ENCODE peak calls at places on chromosomes 1 and 21, in eight cellular contexts. One of them, this sample, is unnamed.

GRCh38 chr1:205922314-205922713 is 20.9 kb downstream of the SLC26A9 start:
- DNase-seq in AG09309: no peak
- DNase-seq in cerebellar cortex: no peak
- DNase-seq in LoVo: no peak
- DNase-seq in GM23248: no peak
- DNase-seq in activated CD4-positive, CD25-positive, alpha-beta regulatory T cell treated with anti-CD3 and anti-CD28 coated beads, Interleukin-2, amount 50 U/mL, for 72 hours: no peak
- DNase-seq in NCI-H510A treated with DMSO at 0.1 percent for 48 hours: no peak
- DNase-seq in mucosa of descending colon: no peak
- DNase-seq in this sample: no peak

GRCh38 chr1:153608742-153609584 is 4.0 kb downstream of the S100A16 start:
- DNase-seq in AG09309: peak; percentile 69
- DNase-seq in cerebellar cortex: no peak
- DNase-seq in LoVo: peak; percentile 68
- DNase-seq in GM23248: peak; percentile 95
- DNase-seq in activated CD4-positive, CD25-positive, alpha-beta regulatory T cell treated with anti-CD3 and anti-CD28 coated beads, Interleukin-2, amount 50 U/mL, for 72 hours: no peak
- DNase-seq in NCI-H510A treated with DMSO at 0.1 percent for 48 hours: no peak
- DNase-seq in mucosa of descending colon: peak; percentile 93
- DNase-seq in this sample: peak; percentile 94

GRCh38 chr1:235821361-235821981 is 45.2 kb downstream of the LYST start:
- DNase-seq in AG09309: peak; percentile 73
- DNase-seq in cerebellar cortex: no peak
- DNase-seq in LoVo: no peak
- DNase-seq in GM23248: peak; percentile 77
- DNase-seq in activated CD4-positive, CD25-positive, alpha-beta regulatory T cell treated with anti-CD3 and anti-CD28 coated beads, Interleukin-2, amount 50 U/mL, for 72 hours: no peak
- DNase-seq in NCI-H510A treated with DMSO at 0.1 percent for 48 hours: no peak
- DNase-seq in mucosa of descending colon: no peak
- DNase-seq in this sample: peak; percentile 27

GRCh38 chr1:187001198-187001904 is 172.6 kb downstream of the PLA2G4A start:
- DNase-seq in AG09309: peak; percentile 69
- DNase-seq in cerebellar cortex: no peak
- DNase-seq in LoVo: no peak
- DNase-seq in GM23248: peak; percentile 92
- DNase-seq in activated CD4-positive, CD25-positive, alpha-beta regulatory T cell treated with anti-CD3 and anti-CD28 coated beads, Interleukin-2, amount 50 U/mL, for 72 hours: no peak
- DNase-seq in NCI-H510A treated with DMSO at 0.1 percent for 48 hours: no peak
- DNase-seq in mucosa of descending colon: no peak
- DNase-seq in this sample: no peak

GRCh38 chr1:35885961-35886558 is 3.1 kb downstream of the AGO1 start:
- DNase-seq in AG09309: no peak
- DNase-seq in cerebellar cortex: peak; percentile 15
- DNase-seq in LoVo: no peak
- DNase-seq in GM23248: no peak
- DNase-seq in activated CD4-positive, CD25-positive, alpha-beta regulatory T cell treated with anti-CD3 and anti-CD28 coated beads, Interleukin-2, amount 50 U/mL, for 72 hours: no peak
- DNase-seq in NCI-H510A treated with DMSO at 0.1 percent for 48 hours: peak; percentile 33
- DNase-seq in mucosa of descending colon: no peak
- DNase-seq in this sample: no peak

GRCh38 chr21:34874689-34875513 is 174.2 kb downstream of the RUNX1 start:
- DNase-seq in AG09309: no peak
- DNase-seq in cerebellar cortex: no peak
- DNase-seq in LoVo: no peak
- DNase-seq in GM23248: peak; percentile 49
- DNase-seq in activated CD4-positive, CD25-positive, alpha-beta regulatory T cell treated with anti-CD3 and anti-CD28 coated beads, Interleukin-2, amount 50 U/mL, for 72 hours: no peak
- DNase-seq in NCI-H510A treated with DMSO at 0.1 percent for 48 hours: no peak
- DNase-seq in mucosa of descending colon: no peak
- DNase-seq in this sample: no peak

GRCh38 chr1:119648620-119649004 is 546 bp upstream of the ZNF697 start:
- DNase-seq in AG09309: no peak
- DNase-seq in cerebellar cortex: no peak
- DNase-seq in LoVo: no peak
- DNase-seq in GM23248: no peak
- DNase-seq in activated CD4-positive, CD25-positive, alpha-beta regulatory T cell treated with anti-CD3 and anti-CD28 coated beads, Interleukin-2, amount 50 U/mL, for 72 hours: no peak
- DNase-seq in NCI-H510A treated with DMSO at 0.1 percent for 48 hours: no peak
- DNase-seq in mucosa of descending colon: no peak
- DNase-seq in this sample: peak; percentile 27

GRCh38 chr1:22122273-22123070 is 20.4 kb downstream of the WNT4 start:
- DNase-seq in AG09309: no peak
- DNase-seq in cerebellar cortex: no peak
- DNase-seq in LoVo: no peak
- DNase-seq in GM23248: no peak
- DNase-seq in activated CD4-positive, CD25-positive, alpha-beta regulatory T cell treated with anti-CD3 and anti-CD28 coated beads, Interleukin-2, amount 50 U/mL, for 72 hours: no peak
- DNase-seq in NCI-H510A treated with DMSO at 0.1 percent for 48 hours: no peak
- DNase-seq in mucosa of descending colon: no peak
- DNase-seq in this sample: no peak

GRCh38 chr1:25697426-25698220 is 81.0 kb downstream of the MAN1C1 start:
- DNase-seq in AG09309: no peak
- DNase-seq in cerebellar cortex: no peak
- DNase-seq in LoVo: no peak
- DNase-seq in GM23248: no peak
- DNase-seq in activated CD4-positive, CD25-positive, alpha-beta regulatory T cell treated with anti-CD3 and anti-CD28 coated beads, Interleukin-2, amount 50 U/mL, for 72 hours: no peak
- DNase-seq in NCI-H510A treated with DMSO at 0.1 percent for 48 hours: no peak
- DNase-seq in mucosa of descending colon: no peak
- DNase-seq in this sample: no peak

GRCh38 chr1:176208034-176208433 is 948 bp upstream of the COP1 start:
- DNase-seq in AG09309: no peak
- DNase-seq in cerebellar cortex: no peak
- DNase-seq in LoVo: no peak
- DNase-seq in GM23248: no peak
- DNase-seq in activated CD4-positive, CD25-positive, alpha-beta regulatory T cell treated with anti-CD3 and anti-CD28 coated beads, Interleukin-2, amount 50 U/mL, for 72 hours: peak; percentile 32
- DNase-seq in NCI-H510A treated with DMSO at 0.1 percent for 48 hours: no peak
- DNase-seq in mucosa of descending colon: peak; percentile 37
- DNase-seq in this sample: no peak

GRCh38 chr1:208280184-208280583 is 36.0 kb upstream of the PLXNA2 start:
- DNase-seq in AG09309: no peak
- DNase-seq in cerebellar cortex: peak; percentile 93
- DNase-seq in LoVo: no peak
- DNase-seq in GM23248: no peak
- DNase-seq in activated CD4-positive, CD25-positive, alpha-beta regulatory T cell treated with anti-CD3 and anti-CD28 coated beads, Interleukin-2, amount 50 U/mL, for 72 hours: no peak
- DNase-seq in NCI-H510A treated with DMSO at 0.1 percent for 48 hours: no peak
- DNase-seq in mucosa of descending colon: no peak
- DNase-seq in this sample: no peak

GRCh38 chr1:214808845-214809460 is 206.0 kb downstream of the CENPF start:
- DNase-seq in AG09309: no peak
- DNase-seq in cerebellar cortex: no peak
- DNase-seq in LoVo: peak; percentile 6
- DNase-seq in GM23248: peak; percentile 64
- DNase-seq in activated CD4-positive, CD25-positive, alpha-beta regulatory T cell treated with anti-CD3 and anti-CD28 coated beads, Interleukin-2, amount 50 U/mL, for 72 hours: no peak
- DNase-seq in NCI-H510A treated with DMSO at 0.1 percent for 48 hours: no peak
- DNase-seq in mucosa of descending colon: no peak
- DNase-seq in this sample: no peak

GRCh38 chr1:51491166-51491981 is 27.7 kb downstream of the EPS15 start:
- DNase-seq in AG09309: no peak
- DNase-seq in cerebellar cortex: no peak
- DNase-seq in LoVo: no peak
- DNase-seq in GM23248: no peak
- DNase-seq in activated CD4-positive, CD25-positive, alpha-beta regulatory T cell treated with anti-CD3 and anti-CD28 coated beads, Interleukin-2, amount 50 U/mL, for 72 hours: no peak
- DNase-seq in NCI-H510A treated with DMSO at 0.1 percent for 48 hours: no peak
- DNase-seq in mucosa of descending colon: peak; percentile 38
- DNase-seq in this sample: no peak

GRCh38 chr1:55724551-55725325 is 509.6 kb upstream of the USP24 start:
- DNase-seq in AG09309: peak; percentile 94
- DNase-seq in cerebellar cortex: no peak
- DNase-seq in LoVo: peak; percentile 13
- DNase-seq in GM23248: peak; percentile 91
- DNase-seq in activated CD4-positive, CD25-positive, alpha-beta regulatory T cell treated with anti-CD3 and anti-CD28 coated beads, Interleukin-2, amount 50 U/mL, for 72 hours: no peak
- DNase-seq in NCI-H510A treated with DMSO at 0.1 percent for 48 hours: no peak
- DNase-seq in mucosa of descending colon: no peak
- DNase-seq in this sample: peak; percentile 23

GRCh38 chr1:150650193-150650592 is 20.8 kb upstream of the ENSA start:
- DNase-seq in AG09309: no peak
- DNase-seq in cerebellar cortex: no peak
- DNase-seq in LoVo: no peak
- DNase-seq in GM23248: no peak
- DNase-seq in activated CD4-positive, CD25-positive, alpha-beta regulatory T cell treated with anti-CD3 and anti-CD28 coated beads, Interleukin-2, amount 50 U/mL, for 72 hours: no peak
- DNase-seq in NCI-H510A treated with DMSO at 0.1 percent for 48 hours: peak; percentile 93
- DNase-seq in mucosa of descending colon: peak; percentile 60
- DNase-seq in this sample: no peak

GRCh38 chr1:68339505-68339904 is 107.2 kb upstream of the WLS start:
- DNase-seq in AG09309: peak; percentile 57
- DNase-seq in cerebellar cortex: no peak
- DNase-seq in LoVo: no peak
- DNase-seq in GM23248: peak; percentile 85
- DNase-seq in activated CD4-positive, CD25-positive, alpha-beta regulatory T cell treated with anti-CD3 and anti-CD28 coated beads, Interleukin-2, amount 50 U/mL, for 72 hours: no peak
- DNase-seq in NCI-H510A treated with DMSO at 0.1 percent for 48 hours: no peak
- DNase-seq in mucosa of descending colon: no peak
- DNase-seq in this sample: no peak

GRCh38 chr1:234926574-234927311 is 201.9 kb downstream of the TOMM20 start:
- DNase-seq in AG09309: no peak
- DNase-seq in cerebellar cortex: no peak
- DNase-seq in LoVo: no peak
- DNase-seq in GM23248: no peak
- DNase-seq in activated CD4-positive, CD25-positive, alpha-beta regulatory T cell treated with anti-CD3 and anti-CD28 coated beads, Interleukin-2, amount 50 U/mL, for 72 hours: no peak
- DNase-seq in NCI-H510A treated with DMSO at 0.1 percent for 48 hours: no peak
- DNase-seq in mucosa of descending colon: no peak
- DNase-seq in this sample: no peak

GRCh38 chr1:177913762-177914540 is 55.9 kb downstream of the SEC16B start:
- DNase-seq in AG09309: no peak
- DNase-seq in cerebellar cortex: peak; percentile 1
- DNase-seq in LoVo: no peak
- DNase-seq in GM23248: peak; percentile 75
- DNase-seq in activated CD4-positive, CD25-positive, alpha-beta regulatory T cell treated with anti-CD3 and anti-CD28 coated beads, Interleukin-2, amount 50 U/mL, for 72 hours: no peak
- DNase-seq in NCI-H510A treated with DMSO at 0.1 percent for 48 hours: peak; percentile 36
- DNase-seq in mucosa of descending colon: peak; percentile 60
- DNase-seq in this sample: peak; percentile 27

GRCh38 chr1:37020653-37021277 is 13.6 kb downstream of the GRIK3 start:
- DNase-seq in AG09309: no peak
- DNase-seq in cerebellar cortex: no peak
- DNase-seq in LoVo: no peak
- DNase-seq in GM23248: peak; percentile 9
- DNase-seq in activated CD4-positive, CD25-positive, alpha-beta regulatory T cell treated with anti-CD3 and anti-CD28 coated beads, Interleukin-2, amount 50 U/mL, for 72 hours: no peak
- DNase-seq in NCI-H510A treated with DMSO at 0.1 percent for 48 hours: no peak
- DNase-seq in mucosa of descending colon: no peak
- DNase-seq in this sample: no peak

GRCh38 chr1:50553921-50554320 is 130.7 kb upstream of the DMRTA2 start:
- DNase-seq in AG09309: no peak
- DNase-seq in cerebellar cortex: no peak
- DNase-seq in LoVo: no peak
- DNase-seq in GM23248: no peak
- DNase-seq in activated CD4-positive, CD25-positive, alpha-beta regulatory T cell treated with anti-CD3 and anti-CD28 coated beads, Interleukin-2, amount 50 U/mL, for 72 hours: no peak
- DNase-seq in NCI-H510A treated with DMSO at 0.1 percent for 48 hours: no peak
- DNase-seq in mucosa of descending colon: no peak
- DNase-seq in this sample: no peak

GRCh38 chr21:32364387-32364786 is 28.4 kb downstream of the URB1 start:
- DNase-seq in AG09309: no peak
- DNase-seq in cerebellar cortex: no peak
- DNase-seq in LoVo: no peak
- DNase-seq in GM23248: no peak
- DNase-seq in activated CD4-positive, CD25-positive, alpha-beta regulatory T cell treated with anti-CD3 and anti-CD28 coated beads, Interleukin-2, amount 50 U/mL, for 72 hours: no peak
- DNase-seq in NCI-H510A treated with DMSO at 0.1 percent for 48 hours: no peak
- DNase-seq in mucosa of descending colon: peak; percentile 66
- DNase-seq in this sample: no peak

GRCh38 chr1:228157381-228158126 is 7.8 kb downstream of the GJC2 start:
- DNase-seq in AG09309: no peak
- DNase-seq in cerebellar cortex: no peak
- DNase-seq in LoVo: no peak
- DNase-seq in GM23248: no peak
- DNase-seq in activated CD4-positive, CD25-positive, alpha-beta regulatory T cell treated with anti-CD3 and anti-CD28 coated beads, Interleukin-2, amount 50 U/mL, for 72 hours: no peak
- DNase-seq in NCI-H510A treated with DMSO at 0.1 percent for 48 hours: no peak
- DNase-seq in mucosa of descending colon: peak; percentile 14
- DNase-seq in this sample: no peak

GRCh38 chr1:99669821-99670220 is 23.9 kb downstream of the PALMD start:
- DNase-seq in AG09309: no peak
- DNase-seq in cerebellar cortex: no peak
- DNase-seq in LoVo: no peak
- DNase-seq in GM23248: no peak
- DNase-seq in activated CD4-positive, CD25-positive, alpha-beta regulatory T cell treated with anti-CD3 and anti-CD28 coated beads, Interleukin-2, amount 50 U/mL, for 72 hours: no peak
- DNase-seq in NCI-H510A treated with DMSO at 0.1 percent for 48 hours: no peak
- DNase-seq in mucosa of descending colon: no peak
- DNase-seq in this sample: no peak

GRCh38 chr1:201895913-201896807 is 7.5 kb downstream of the SHISA4 start:
- DNase-seq in AG09309: peak; percentile 63
- DNase-seq in cerebellar cortex: peak; percentile 82
- DNase-seq in LoVo: peak; percentile 87
- DNase-seq in GM23248: peak; percentile 95
- DNase-seq in activated CD4-positive, CD25-positive, alpha-beta regulatory T cell treated with anti-CD3 and anti-CD28 coated beads, Interleukin-2, amount 50 U/mL, for 72 hours: peak; percentile 89
- DNase-seq in NCI-H510A treated with DMSO at 0.1 percent for 48 hours: peak; percentile 91
- DNase-seq in mucosa of descending colon: peak; percentile 93
- DNase-seq in this sample: peak; percentile 88

GRCh38 chr21:36705679-36706481 is 7.0 kb downstream of the SIM2 start:
- DNase-seq in AG09309: no peak
- DNase-seq in cerebellar cortex: no peak
- DNase-seq in LoVo: no peak
- DNase-seq in GM23248: no peak
- DNase-seq in activated CD4-positive, CD25-positive, alpha-beta regulatory T cell treated with anti-CD3 and anti-CD28 coated beads, Interleukin-2, amount 50 U/mL, for 72 hours: no peak
- DNase-seq in NCI-H510A treated with DMSO at 0.1 percent for 48 hours: no peak
- DNase-seq in mucosa of descending colon: no peak
- DNase-seq in this sample: peak; percentile 19

GRCh38 chr1:32474954-32475353 is 10.1 kb downstream of the ZBTB8B start:
- DNase-seq in AG09309: no peak
- DNase-seq in cerebellar cortex: no peak
- DNase-seq in LoVo: no peak
- DNase-seq in GM23248: no peak
- DNase-seq in activated CD4-positive, CD25-positive, alpha-beta regulatory T cell treated with anti-CD3 and anti-CD28 coated beads, Interleukin-2, amount 50 U/mL, for 72 hours: no peak
- DNase-seq in NCI-H510A treated with DMSO at 0.1 percent for 48 hours: no peak
- DNase-seq in mucosa of descending colon: no peak
- DNase-seq in this sample: no peak

GRCh38 chr1:89894210-89894668 is 73.4 kb downstream of the LRRC8D start:
- DNase-seq in AG09309: no peak
- DNase-seq in cerebellar cortex: no peak
- DNase-seq in LoVo: no peak
- DNase-seq in GM23248: peak; percentile 93
- DNase-seq in activated CD4-positive, CD25-positive, alpha-beta regulatory T cell treated with anti-CD3 and anti-CD28 coated beads, Interleukin-2, amount 50 U/mL, for 72 hours: no peak
- DNase-seq in NCI-H510A treated with DMSO at 0.1 percent for 48 hours: no peak
- DNase-seq in mucosa of descending colon: no peak
- DNase-seq in this sample: peak; percentile 58

GRCh38 chr1:220281159-220281574 is 8.9 kb upstream of the RAB3GAP2 start:
- DNase-seq in AG09309: no peak
- DNase-seq in cerebellar cortex: no peak
- DNase-seq in LoVo: no peak
- DNase-seq in GM23248: peak; percentile 48
- DNase-seq in activated CD4-positive, CD25-positive, alpha-beta regulatory T cell treated with anti-CD3 and anti-CD28 coated beads, Interleukin-2, amount 50 U/mL, for 72 hours: no peak
- DNase-seq in NCI-H510A treated with DMSO at 0.1 percent for 48 hours: peak; percentile 33
- DNase-seq in mucosa of descending colon: no peak
- DNase-seq in this sample: no peak

GRCh38 chr1:160376525-160377131 is 9.8 kb downstream of the NHLH1 start:
- DNase-seq in AG09309: peak; percentile 25
- DNase-seq in cerebellar cortex: peak; percentile 91
- DNase-seq in LoVo: peak; percentile 57
- DNase-seq in GM23248: peak; percentile 79
- DNase-seq in activated CD4-positive, CD25-positive, alpha-beta regulatory T cell treated with anti-CD3 and anti-CD28 coated beads, Interleukin-2, amount 50 U/mL, for 72 hours: no peak
- DNase-seq in NCI-H510A treated with DMSO at 0.1 percent for 48 hours: peak; percentile 76
- DNase-seq in mucosa of descending colon: no peak
- DNase-seq in this sample: peak; percentile 65

GRCh38 chr1:84524590-84524989 is 18.2 kb upstream of the GNG5 start:
- DNase-seq in AG09309: no peak
- DNase-seq in cerebellar cortex: no peak
- DNase-seq in LoVo: no peak
- DNase-seq in GM23248: no peak
- DNase-seq in activated CD4-positive, CD25-positive, alpha-beta regulatory T cell treated with anti-CD3 and anti-CD28 coated beads, Interleukin-2, amount 50 U/mL, for 72 hours: no peak
- DNase-seq in NCI-H510A treated with DMSO at 0.1 percent for 48 hours: no peak
- DNase-seq in mucosa of descending colon: no peak
- DNase-seq in this sample: no peak

GRCh38 chr1:221829327-221830011 is 87.6 kb upstream of the DUSP10 start:
- DNase-seq in AG09309: peak; percentile 80
- DNase-seq in cerebellar cortex: no peak
- DNase-seq in LoVo: no peak
- DNase-seq in GM23248: peak; percentile 94
- DNase-seq in activated CD4-positive, CD25-positive, alpha-beta regulatory T cell treated with anti-CD3 and anti-CD28 coated beads, Interleukin-2, amount 50 U/mL, for 72 hours: peak; percentile 49
- DNase-seq in NCI-H510A treated with DMSO at 0.1 percent for 48 hours: no peak
- DNase-seq in mucosa of descending colon: no peak
- DNase-seq in this sample: peak; percentile 58

GRCh38 chr1:58936973-58937372 is 153.1 kb upstream of the JUN start:
- DNase-seq in AG09309: no peak
- DNase-seq in cerebellar cortex: no peak
- DNase-seq in LoVo: no peak
- DNase-seq in GM23248: no peak
- DNase-seq in activated CD4-positive, CD25-positive, alpha-beta regulatory T cell treated with anti-CD3 and anti-CD28 coated beads, Interleukin-2, amount 50 U/mL, for 72 hours: no peak
- DNase-seq in NCI-H510A treated with DMSO at 0.1 percent for 48 hours: no peak
- DNase-seq in mucosa of descending colon: no peak
- DNase-seq in this sample: no peak

GRCh38 chr1:96596226-96596625 is 125.4 kb upstream of the PTBP2 start:
- DNase-seq in AG09309: no peak
- DNase-seq in cerebellar cortex: peak; percentile 17
- DNase-seq in LoVo: peak; percentile 40
- DNase-seq in GM23248: peak; percentile 34
- DNase-seq in activated CD4-positive, CD25-positive, alpha-beta regulatory T cell treated with anti-CD3 and anti-CD28 coated beads, Interleukin-2, amount 50 U/mL, for 72 hours: no peak
- DNase-seq in NCI-H510A treated with DMSO at 0.1 percent for 48 hours: no peak
- DNase-seq in mucosa of descending colon: peak; percentile 31
- DNase-seq in this sample: peak; percentile 22

GRCh38 chr1:24248859-24249258 is 61.8 kb upstream of the IFNLR1 start:
- DNase-seq in AG09309: no peak
- DNase-seq in cerebellar cortex: no peak
- DNase-seq in LoVo: no peak
- DNase-seq in GM23248: no peak
- DNase-seq in activated CD4-positive, CD25-positive, alpha-beta regulatory T cell treated with anti-CD3 and anti-CD28 coated beads, Interleukin-2, amount 50 U/mL, for 72 hours: no peak
- DNase-seq in NCI-H510A treated with DMSO at 0.1 percent for 48 hours: no peak
- DNase-seq in mucosa of descending colon: no peak
- DNase-seq in this sample: no peak